ENCODE peak calls at places on chromosomes 13 and 19, in ten cellular contexts. V is Peyer's patch; X is coronary artery; M is IMR-90; H is activated CD8-positive, alpha-beta T cell treated with anti-CD3 and anti-CD28 coated beads for 36 hours; D is colonic mucosa; E is islet precursor cell; Y is activated CD4-positive, alpha-beta T cell treated with anti-CD3 and anti-CD28 coated beads for 24 hours; K is RWPE1; L is A172. R is an unnamed sample.

GRCh38 chr13:86892330-86892729 is 778.8 kb upstream of the SLITRK5 start:
- DNase-seq in L (peak), X (no peak), E (no peak), H (no peak), V (no peak), K (no peak), Y (no peak), M (peak), D (no peak), R (no peak)

GRCh38 chr13:100428966-100429365 is 159.6 kb downstream of the GGACT start:
- DNase-seq in K (no peak), Y (no peak), X (no peak), M (peak), V (no peak), D (no peak), L (peak), E (no peak), H (no peak), R (no peak)

GRCh38 chr13:36029171-36029570 is 102.0 kb downstream of the DCLK1 start:
- DNase-seq in X (no peak), M (peak), V (no peak), H (no peak), E (no peak), Y (no peak), L (no peak), K (no peak), D (no peak), R (no peak)

GRCh38 chr13:114339779-114340534 is 25.7 kb downstream of the CHAMP1 start:
- DNase-seq in Y (peak), E (no peak), H (peak), L (peak), V (peak), K (peak), X (no peak), M (peak), D (peak), R (no peak)

GRCh38 chr19:5339470-5339949 is 1.1 kb downstream of the PTPRS start:
- DNase-seq in X (no peak), H (no peak), Y (no peak), K (no peak), V (no peak), E (peak), D (no peak), M (no peak), L (no peak), R (no peak)

GRCh38 chr13:92044351-92044750 is 645.9 kb downstream of the GPC5 start:
- DNase-seq in K (no peak), Y (no peak), M (no peak), D (no peak), E (no peak), X (no peak), V (no peak), H (no peak), L (no peak), R (no peak)

GRCh38 chr13:76864259-76864658 is 21.9 kb downstream of the KCTD12 start:
- DNase-seq in M (no peak), Y (no peak), D (no peak), V (no peak), E (no peak), H (no peak), X (no peak), K (no peak), L (no peak), R (no peak)

GRCh38 chr13:59700281-59700680 is 463.4 kb downstream of the DIAPH3 start:
- DNase-seq in Y (no peak), M (peak), H (no peak), L (peak), V (no peak), K (no peak), X (no peak), D (no peak), E (no peak), R (no peak)

GRCh38 chr19:2266183-2266993 is 10.2 kb upstream of the JSRP1 start:
- DNase-seq in V (peak), D (peak), Y (no peak), M (peak), X (no peak), E (no peak), H (peak), L (no peak), K (no peak), R (no peak)

GRCh38 chr13:113625965-113626661 is 31.9 kb downstream of the ATP4B start:
- DNase-seq in K (no peak), X (no peak), H (no peak), E (no peak), D (no peak), L (peak), M (peak), V (no peak), Y (no peak), R (no peak)

GRCh38 chr19:55472463-55472862 is 4.0 kb upstream of the ZNF628 start:
- DNase-seq in L (peak), V (no peak), K (peak), D (no peak), H (no peak), X (no peak), E (no peak), Y (no peak), M (peak), R (peak)

GRCh38 chr13:49539746-49540145 is 44.0 kb downstream of the PHF11 start:
- DNase-seq in E (no peak), L (no peak), V (no peak), X (no peak), K (no peak), Y (no peak), D (no peak), M (no peak), H (no peak), R (no peak)

GRCh38 chr19:29671393-29672076 is 6.3 kb downstream of the PLEKHF1 start:
- DNase-seq in E (no peak), Y (peak), X (no peak), H (peak), K (peak), M (no peak), D (no peak), V (peak), L (peak), R (peak)

GRCh38 chr19:4976412-4977298 is 7.7 kb downstream of the KDM4B start:
- DNase-seq in D (peak), V (peak), E (peak), X (peak), M (peak), L (peak), K (peak), Y (no peak), H (no peak), R (peak)

GRCh38 chr13:46607768-46608553 is 55.0 kb downstream of the LRCH1 start:
- DNase-seq in L (no peak), K (no peak), X (no peak), E (no peak), Y (no peak), M (no peak), V (peak), H (peak), D (no peak), R (no peak)

GRCh38 chr13:113672002-113672651 is 5.1 kb downstream of the GRK1 start:
- DNase-seq in M (no peak), V (peak), X (peak), Y (no peak), H (no peak), K (no peak), E (no peak), L (no peak), D (no peak), R (peak)

GRCh38 chr19:17339088-17339741 is 1.9 kb downstream of the GTPBP3 start:
- DNase-seq in E (peak), V (no peak), Y (peak), X (no peak), M (no peak), D (peak), K (peak), L (no peak), H (peak), R (peak)

GRCh38 chr13:100423375-100423774 is 165.2 kb downstream of the GGACT start:
- DNase-seq in E (no peak), K (no peak), L (no peak), D (no peak), Y (no peak), H (no peak), M (peak), X (no peak), V (no peak), R (no peak)

GRCh38 chr19:55406091-55406868 is 1.3 kb downstream of the UBE2S start:
- DNase-seq in E (no peak), X (no peak), M (no peak), Y (no peak), K (no peak), L (no peak), H (no peak), D (no peak), V (no peak), R (peak)

GRCh38 chr19:51079486-51080110 is 3.1 kb downstream of the KLK14 start:
- DNase-seq in H (no peak), D (no peak), V (no peak), L (no peak), M (no peak), Y (no peak), X (no peak), K (peak), E (no peak), R (no peak)

GRCh38 chr19:16435999-16436650 is 35.6 kb downstream of the EPS15L1 start:
- DNase-seq in X (no peak), L (no peak), K (no peak), Y (no peak), D (no peak), M (no peak), H (no peak), E (no peak), V (no peak), R (no peak)

GRCh38 chr19:9140159-9140874 is at the start of gene ZNF317:
- DNase-seq in H (peak), V (peak), E (peak), D (peak), X (peak), K (peak), Y (peak), M (peak), L (peak), R (peak)

GRCh38 chr19:30969586-30969985 is 379.6 kb downstream of the TSHZ3 start:
- DNase-seq in X (no peak), H (no peak), K (no peak), Y (no peak), D (no peak), M (no peak), L (no peak), V (no peak), E (no peak), R (no peak)

GRCh38 chr19:49987159-49987698 is 26.3 kb upstream of the SIGLEC11 start:
- DNase-seq in V (peak), M (peak), D (peak), L (peak), H (peak), Y (peak), E (peak), X (no peak), K (peak), R (peak)

GRCh38 chr19:38270587-38271167 is 6.3 kb downstream of the SPINT2 start:
- DNase-seq in M (peak), X (no peak), Y (no peak), L (peak), E (peak), K (no peak), V (no peak), H (no peak), D (no peak), R (no peak)

GRCh38 chr19:3618144-3618810 is 8.3 kb downstream of the CACTIN start:
- DNase-seq in D (peak), V (peak), H (peak), X (no peak), Y (peak), M (peak), K (peak), E (no peak), L (peak), R (peak)

GRCh38 chr19:2168619-2169424 is 5.1 kb downstream of the DOT1L start:
- DNase-seq in E (peak), H (peak), X (peak), K (peak), Y (peak), L (peak), V (peak), D (peak), M (peak), R (peak)

GRCh38 chr19:50224986-50225747 is 21.7 kb downstream of the MYH14 start:
- DNase-seq in V (no peak), X (no peak), E (no peak), D (no peak), L (no peak), Y (no peak), H (no peak), M (no peak), K (no peak), R (no peak)